ENCODE peak calls at places on chromosomes 11 and 22, in four cellular contexts. G, N, J and R are unnamed samples. For H4K20me1, the result is how much of the 10 kb centered on the place peaks cover.

GRCh38 chr11:75325713-75326438 is 25.6 kb downstream of the ARRB1 start:
- DNase-seq in G (peak), N (no peak), J (peak), R (peak)

GRCh38 chr11:128632151-128632791 is 44.9 kb upstream of the ETS1 start:
- DNase-seq in G (peak), N (no peak), J (peak), R (peak)

GRCh38 chr11:69065136-69065710 is 16.5 kb downstream of the TPCN2 start:
- DNase-seq in G (no peak), N (no peak), J (no peak), R (no peak)

GRCh38 chr11:123640677-123641494 is 13.5 kb downstream of the SCN3B start:
- DNase-seq in G (peak), N (no peak), J (peak), R (peak)

GRCh38 chr22:37896181-37896592 is 9.9 kb upstream of the MICALL1 start:
- DNase-seq in G (no peak), N (peak), J (peak), R (peak)

GRCh38 chr11:73995247-73995646 is 12.6 kb upstream of the UCP2 start:
- DNase-seq in G (no peak), N (no peak), J (no peak), R (no peak)

GRCh38 chr22:29004647-29005371 is 56.8 kb downstream of the C22orf31 start:
- DNase-seq in G (peak), N (no peak), J (no peak), R (no peak)

GRCh38 chr11:62416596-62416995 is 2.2 kb upstream of the SCGB1A1 start:
- DNase-seq in G (no peak), N (no peak), J (no peak), R (no peak)

GRCh38 chr11:57072640-57073039 is 83.9 kb downstream of the OR5AK2 start:
- DNase-seq in G (peak), N (no peak), J (peak), R (peak)

GRCh38 chr11:78742430-78742829 is 167.8 kb upstream of the NARS2 start:
- DNase-seq in G (peak), N (no peak), J (peak), R (peak)

GRCh38 chr22:49302150-49302460 is 525.6 kb downstream of the BRD1 start:
- DNase-seq in G (no peak), N (no peak), J (no peak), R (no peak)

GRCh38 chr11:87236368-87236767 is 198.6 kb downstream of the TMEM135 start:
- DNase-seq in G (no peak), N (no peak), J (peak), R (no peak)

GRCh38 chr11:45444796-45445195 is 158.7 kb upstream of the SYT13 start:
- DNase-seq in G (no peak), N (no peak), J (peak), R (peak)

GRCh38 chr11:64096835-64097234 is 61.1 kb downstream of the FLRT1 start:
- DNase-seq in G (no peak), N (no peak), J (no peak), R (no peak)

GRCh38 chr22:40525250-40525884 is 111.2 kb downstream of the MRTFA start:
- DNase-seq in G (no peak), N (no peak), J (peak), R (peak)

GRCh38 chr11:128400382-128401203 is 186.8 kb downstream of the ETS1 start:
- DNase-seq in G (no peak), N (no peak), J (no peak), R (no peak)

GRCh38 chr11:80084614-80085013 is 643.8 kb upstream of the TENM4 start:
- DNase-seq in G (no peak), N (no peak), J (no peak), R (no peak)

GRCh38 chr11:117600261-117600783 is 196.7 kb downstream of the DSCAML1 start:
- DNase-seq in G (no peak), N (no peak), J (no peak), R (no peak)

GRCh38 chr11:100851129-100851528 is 164.0 kb downstream of the ARHGAP42 start:
- DNase-seq in G (peak), N (no peak), J (peak), R (peak)

GRCh38 chr11:100855466-100856067 is 168.5 kb downstream of the ARHGAP42 start:
- DNase-seq in G (peak), N (no peak), J (peak), R (peak)

GRCh38 chr11:100849009-100849913 is 162.2 kb downstream of the ARHGAP42 start:
- DNase-seq in G (peak), N (no peak), J (no peak), R (no peak)

GRCh38 chr11:100849914-100850235 is 162.8 kb downstream of the ARHGAP42 start:
- DNase-seq in G (peak), N (no peak), J (no peak), R (no peak)

DNA sequence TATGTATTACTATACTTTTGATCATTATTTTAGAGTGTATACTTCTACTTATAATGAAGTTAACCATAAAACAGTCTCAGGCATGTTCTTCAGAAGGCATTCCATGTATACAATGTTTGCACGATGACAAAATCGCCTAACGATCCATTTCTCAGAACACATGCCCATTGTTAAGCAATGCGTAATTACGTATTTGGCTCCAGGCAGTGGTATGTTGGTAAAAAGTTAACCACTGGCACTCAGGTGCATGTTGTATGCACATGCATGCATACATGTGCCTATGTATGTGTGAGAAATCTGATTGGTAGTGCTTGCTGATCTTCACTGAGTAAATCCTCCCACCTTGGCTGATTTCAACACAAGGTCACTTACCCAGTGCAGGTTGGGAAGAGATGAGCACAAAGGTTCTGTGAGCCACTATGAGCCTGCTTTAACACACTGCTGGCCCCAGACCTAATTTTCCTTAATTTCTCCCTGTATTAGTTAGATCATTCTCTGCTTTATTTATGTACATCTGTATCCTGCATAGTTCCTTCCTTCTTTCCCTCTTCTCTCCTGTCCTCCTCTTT is 164.6 kb downstream of the ARHGAP42 start:
- DNase-seq in G (no peak), N (no peak), J (peak), R (peak)
- H4K20me1 ChIP-seq in G (under half), N (under half), J (under half), R (under half)

GRCh38 chr11:100769165-100769564 is 82.1 kb downstream of the ARHGAP42 start:
- DNase-seq in G (peak), N (no peak), J (no peak), R (no peak)

GRCh38 chr11:100774859-100775258 is 87.8 kb downstream of the ARHGAP42 start:
- DNase-seq in G (no peak), N (no peak), J (no peak), R (peak)

GRCh38 chr11:100774132-100774531 is 87.0 kb downstream of the ARHGAP42 start:
- DNase-seq in G (no peak), N (no peak), J (no peak), R (no peak)

GRCh38 chr11:100769617-100770016 is 82.5 kb downstream of the ARHGAP42 start:
- DNase-seq in G (no peak), N (no peak), J (no peak), R (no peak)
- TF ChIP-seq CTCF in G (no peak), N (no peak), J (no peak), R (no peak)

DNA sequence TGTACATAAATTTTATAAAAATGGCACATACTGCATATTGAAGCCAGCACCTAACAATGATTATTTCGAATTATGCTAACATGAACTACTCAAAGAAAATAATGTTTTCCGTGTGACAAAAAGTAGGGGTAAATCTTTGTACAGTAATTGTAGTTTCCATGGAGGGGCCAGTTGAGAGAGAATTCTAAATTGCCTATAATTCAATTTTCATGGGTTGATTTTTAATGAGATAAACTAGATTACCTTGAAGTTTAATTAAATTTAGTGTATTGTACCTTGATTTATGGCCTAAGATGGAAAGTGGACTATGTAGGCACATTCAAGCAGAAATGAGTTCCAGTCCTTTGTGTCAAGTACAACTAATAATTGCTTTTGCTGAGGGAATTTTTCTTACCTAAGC is 5.0 kb downstream of the APLP2 start:
- DNase-seq in G (no peak), N (no peak), J (no peak), R (no peak)
- H4K20me1 ChIP-seq in G (under half), N (under half), J (half or more), R (under half)

GRCh38 chr11:32489464-32489863 is 54.1 kb upstream of the WT1 start:
- DNase-seq in G (no peak), N (no peak), J (no peak), R (no peak)
- TF ChIP-seq CTCF in G (no peak), N (no peak), J (no peak), R (no peak)

GRCh38 chr22:20569059-20570058 is 61.9 kb downstream of the MED15 start:
- DNase-seq in G (peak), N (peak), J (peak), R (peak)
- H4K20me1 ChIP-seq in G (under half), N (under half), J (under half), R (under half)

GRCh38 chr11:40819230-40819629 is 640.2 kb downstream of the LRRC4C start:
- DNase-seq in G (no peak), N (no peak), J (no peak), R (peak)
- TF ChIP-seq CTCF in G (no peak), N (no peak), J (no peak), R (no peak)

GRCh38 chr11:10285148-10285802 is 8.7 kb downstream of the SBF2 start:
- DNase-seq in G (no peak), N (no peak), J (peak), R (no peak)

GRCh38 chr11:10288316-10288715 is 5.7 kb downstream of the SBF2 start:
- DNase-seq in G (no peak), N (no peak), J (no peak), R (no peak)

GRCh38 chr11:10287766-10288165 is 6.3 kb downstream of the SBF2 start:
- DNase-seq in G (no peak), N (no peak), J (no peak), R (no peak)

GRCh38 chr11:10288881-10289764 is 4.9 kb downstream of the SBF2 start:
- DNase-seq in G (no peak), N (no peak), J (no peak), R (no peak)

GRCh38 chr11:10287140-10287539 is 6.9 kb downstream of the SBF2 start:
- DNase-seq in G (no peak), N (no peak), J (no peak), R (no peak)
- H4K20me1 ChIP-seq in G (under half), N (under half), J (under half), R (under half)

GRCh38 chr11:8341966-8342365 is 78.3 kb upstream of the LMO1 start:
- DNase-seq in G (no peak), N (no peak), J (peak), R (no peak)

GRCh38 chr11:8342821-8343681 is 79.4 kb upstream of the LMO1 start:
- DNase-seq in G (no peak), N (peak), J (peak), R (peak)

GRCh38 chr11:8346157-8346755 is 82.6 kb upstream of the LMO1 start:
- DNase-seq in G (no peak), N (no peak), J (no peak), R (no peak)

GRCh38 chr11:8344346-8344745 is 80.7 kb upstream of the LMO1 start:
- DNase-seq in G (no peak), N (no peak), J (no peak), R (no peak)

DNA sequence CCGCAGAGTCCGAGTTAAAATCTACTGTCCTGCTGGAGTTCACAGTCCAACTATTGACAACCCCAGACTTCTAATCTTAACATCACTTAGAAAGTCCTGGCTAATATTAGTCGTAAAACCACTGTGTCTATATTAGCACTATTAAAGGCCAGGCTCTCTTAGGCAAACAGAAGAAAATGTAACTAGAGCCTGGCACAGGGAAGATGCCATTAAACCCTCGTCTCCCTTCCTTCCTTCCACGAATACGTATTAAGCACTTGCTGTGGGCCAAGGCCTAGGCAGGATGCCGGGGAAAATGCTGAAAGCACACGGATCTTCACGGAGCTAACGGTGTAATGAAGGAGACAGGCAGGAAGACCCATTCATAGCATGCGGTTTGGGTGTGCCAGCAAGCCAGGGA is 81.5 kb upstream of the LMO1 start:
- DNase-seq in G (no peak), N (no peak), J (no peak), R (no peak)
- TF ChIP-seq CTCF in G (no peak), N (no peak), J (no peak), R (no peak)

GRCh38 chr22:46848227-46848626 is 85.8 kb downstream of the TBC1D22A start:
- DNase-seq in G (peak), N (no peak), J (peak), R (peak)

GRCh38 chr22:46849101-46849500 is 86.7 kb downstream of the TBC1D22A start:
- DNase-seq in G (no peak), N (no peak), J (no peak), R (no peak)

GRCh38 chr22:46851941-46852340 is 89.5 kb downstream of the TBC1D22A start:
- DNase-seq in G (no peak), N (no peak), J (no peak), R (no peak)

GRCh38 chr22:46851311-46851710 is 88.9 kb downstream of the TBC1D22A start:
- DNase-seq in G (no peak), N (no peak), J (no peak), R (no peak)

DNA sequence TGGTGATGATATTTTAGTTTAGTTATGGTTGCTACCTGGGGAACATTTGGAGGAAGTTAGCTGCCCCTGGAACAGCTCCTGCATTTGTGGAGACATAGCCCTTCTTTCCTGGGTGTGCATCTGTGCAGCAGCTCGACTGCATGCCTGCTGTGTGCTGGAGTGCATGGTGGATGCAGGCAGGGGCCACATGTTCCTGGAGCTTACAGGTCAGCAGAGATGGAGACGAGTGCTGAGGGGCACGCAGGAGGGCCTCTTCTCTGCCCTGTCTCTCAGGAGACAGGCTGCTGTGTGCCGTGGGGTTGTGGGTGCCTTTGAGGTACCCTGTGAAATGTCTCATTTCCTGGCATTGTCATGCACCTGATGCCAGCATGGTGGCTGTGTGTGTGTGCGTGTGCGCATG is 87.5 kb downstream of the TBC1D22A start:
- DNase-seq in G (no peak), N (no peak), J (no peak), R (no peak)
- H4K20me1 ChIP-seq in G (under half), N (under half), J (under half), R (under half)